ENCODE peak calls at places on chromosomes 2 and 18, in eight cellular contexts. L is left lung, A is MCF 10A, M is lower lobe of right lung, N is LoVo, Y is NCI-H774, D is H9, H is NCI-H2081 treated with DMSO at 0.1 percent for 48 hours. E is an unnamed sample.

GRCh38 chr2:28326873-28327495 is 65.7 kb upstream of the FOSL2 start:
- DNase-seq in D (no peak), M (no peak), Y (no peak), A (no peak), L (no peak), N (no peak), H (no peak), E (no peak)

GRCh38 chr18:62529597-62529996 is 6.8 kb downstream of the ZCCHC2 start:
- DNase-seq in A (no peak), Y (no peak), M (no peak), H (no peak), N (no peak), L (no peak), D (no peak), E (no peak)

GRCh38 chr2:102106133-102106556 is 36.4 kb upstream of the IL1R1 start:
- DNase-seq in N (no peak), D (no peak), Y (no peak), A (no peak), H (no peak), L (no peak), M (no peak), E (no peak)

GRCh38 chr2:80496770-80497169 is 192.2 kb upstream of the LRRTM1 start:
- DNase-seq in N (no peak), H (no peak), Y (no peak), D (no peak), L (no peak), A (peak), M (no peak), E (no peak)

GRCh38 chr18:50158866-50159653 is 35.9 kb downstream of the MYO5B start:
- DNase-seq in D (no peak), H (no peak), M (no peak), L (no peak), Y (peak), A (no peak), N (peak), E (no peak)

GRCh38 chr2:174259981-174260380 is 11.6 kb upstream of the OLA1 start:
- DNase-seq in A (peak), M (no peak), Y (no peak), H (no peak), N (peak), D (no peak), L (no peak), E (no peak)

GRCh38 chr18:61556862-61557261 is 223.6 kb downstream of the CDH20 start:
- DNase-seq in Y (no peak), A (no peak), H (no peak), M (no peak), L (no peak), D (no peak), N (no peak), E (no peak)

GRCh38 chr18:902179-902718 is 2.4 kb upstream of the ADCYAP1 start:
- DNase-seq in N (no peak), M (no peak), Y (no peak), L (no peak), D (no peak), A (no peak), H (no peak), E (no peak)

E was measured in iPS DF 19.7.